ENCODE peak calls at places on chromosome 17, in eight cellular contexts. One of them, this sample, is unnamed.

GRCh38 chr17:47280072-47280811 is 26.6 kb downstream of the ITGB3 start:
- DNase-seq in nucleus accumbens: no peak
- DNase-seq in HTR-8/SVneo: no peak
- DNase-seq in CD8-positive, alpha-beta T cell: no peak
- DNase-seq in effector memory CD4-positive, alpha-beta T cell: no peak
- DNase-seq in NCI-H69: peak
- DNase-seq in bronchial epithelial cell: no peak
- DNase-seq in psoas muscle: peak
- DNase-seq in this sample: no peak

GRCh38 chr17:35896011-35896587 is 15.9 kb upstream of the CCL5 start:
- DNase-seq in CD8-positive, alpha-beta T cell: peak
- DNase-seq in HTR-8/SVneo: no peak
- DNase-seq in nucleus accumbens: no peak
- DNase-seq in NCI-H69: no peak
- DNase-seq in bronchial epithelial cell: no peak
- DNase-seq in effector memory CD4-positive, alpha-beta T cell: no peak
- DNase-seq in psoas muscle: no peak
- DNase-seq in this sample: no peak

GRCh38 chr17:17971431-17972125 is 622 bp downstream of the TOM1L2 start:
- DNase-seq in bronchial epithelial cell: no peak
- DNase-seq in psoas muscle: no peak
- DNase-seq in NCI-H69: peak
- DNase-seq in HTR-8/SVneo: no peak
- DNase-seq in nucleus accumbens: no peak
- DNase-seq in CD8-positive, alpha-beta T cell: peak
- DNase-seq in effector memory CD4-positive, alpha-beta T cell: peak
- DNase-seq in this sample: no peak

GRCh38 chr17:54736573-54736972 is 164.1 kb upstream of the TOM1L1 start:
- DNase-seq in bronchial epithelial cell: no peak
- DNase-seq in CD8-positive, alpha-beta T cell: no peak
- DNase-seq in NCI-H69: no peak
- DNase-seq in effector memory CD4-positive, alpha-beta T cell: no peak
- DNase-seq in psoas muscle: no peak
- DNase-seq in HTR-8/SVneo: no peak
- DNase-seq in nucleus accumbens: no peak
- DNase-seq in this sample: no peak

GRCh38 chr17:75315541-75316243 is 26.5 kb upstream of the SLC25A19 start:
- DNase-seq in NCI-H69: no peak
- DNase-seq in bronchial epithelial cell: no peak
- DNase-seq in HTR-8/SVneo: no peak
- DNase-seq in effector memory CD4-positive, alpha-beta T cell: no peak
- DNase-seq in nucleus accumbens: no peak
- DNase-seq in CD8-positive, alpha-beta T cell: no peak
- DNase-seq in psoas muscle: peak
- DNase-seq in this sample: no peak

GRCh38 chr17:238071-238963 is 56.9 kb upstream of the DOC2B start:
- DNase-seq in psoas muscle: no peak
- DNase-seq in CD8-positive, alpha-beta T cell: no peak
- DNase-seq in NCI-H69: no peak
- DNase-seq in bronchial epithelial cell: no peak
- DNase-seq in effector memory CD4-positive, alpha-beta T cell: no peak
- DNase-seq in nucleus accumbens: no peak
- DNase-seq in HTR-8/SVneo: no peak
- DNase-seq in this sample: no peak

GRCh38 chr17:82412535-82413520 is 5.3 kb upstream of the HEXD start:
- DNase-seq in HTR-8/SVneo: no peak
- DNase-seq in nucleus accumbens: no peak
- DNase-seq in CD8-positive, alpha-beta T cell: no peak
- DNase-seq in bronchial epithelial cell: no peak
- DNase-seq in effector memory CD4-positive, alpha-beta T cell: no peak
- DNase-seq in psoas muscle: no peak
- DNase-seq in NCI-H69: peak
- DNase-seq in this sample: peak

GRCh38 chr17:76932402-76933333 is 64.5 kb downstream of the MGAT5B start:
- DNase-seq in NCI-H69: no peak
- DNase-seq in effector memory CD4-positive, alpha-beta T cell: no peak
- DNase-seq in nucleus accumbens: no peak
- DNase-seq in CD8-positive, alpha-beta T cell: no peak
- DNase-seq in HTR-8/SVneo: no peak
- DNase-seq in bronchial epithelial cell: no peak
- DNase-seq in psoas muscle: no peak
- DNase-seq in this sample: no peak

GRCh38 chr17:68011199-68011665 is 15.0 kb upstream of the C17orf58 start:
- DNase-seq in psoas muscle: peak
- DNase-seq in effector memory CD4-positive, alpha-beta T cell: peak
- DNase-seq in bronchial epithelial cell: no peak
- DNase-seq in HTR-8/SVneo: no peak
- DNase-seq in CD8-positive, alpha-beta T cell: peak
- DNase-seq in nucleus accumbens: no peak
- DNase-seq in NCI-H69: peak
- DNase-seq in this sample: peak